ENCODE peak calls at places on chromosome 13, in four cellular contexts. F is astrocyte of the cerebellum, N is hepatocyte, V is suprapubic skin. U is an unnamed sample.

GRCh38 chr13:60335531-60335930 is 61.5 kb upstream of the TDRD3 start:
- DNase-seq in F (no peak), N (no peak), V (no peak), U (no peak)

GRCh38 chr13:19959831-19960672 is 1.5 kb downstream of the ZMYM2 start:
- DNase-seq in F (peak; percentile 76), N (peak; percentile 95), V (peak; percentile 91), U (peak; percentile 67)

GRCh38 chr13:112532837-112533745 is 54.9 kb downstream of the TUBGCP3 start:
- DNase-seq in V (no peak), F (no peak), N (no peak), U (no peak)

GRCh38 chr13:113458218-113459065 is 5.2 kb upstream of the ADPRHL1 start:
- DNase-seq in V (no peak), F (peak; percentile 45), N (no peak), U (no peak)

GRCh38 chr13:112252744-112253590 is 123.2 kb upstream of the SPACA7 start:
- DNase-seq in F (no peak), V (peak; percentile 63), N (no peak), U (no peak)

GRCh38 chr13:34430294-34430693 is 511.8 kb upstream of the NBEA start:
- DNase-seq in F (peak; percentile 11), N (no peak), V (no peak), U (no peak)

GRCh38 chr13:46613409-46614049 is 60.6 kb downstream of the LRCH1 start:
- DNase-seq in N (no peak), V (no peak), F (no peak), U (no peak)

GRCh38 chr13:67620665-67621064 is 390.5 kb upstream of the PCDH9 start:
- DNase-seq in V (no peak), F (peak; percentile 41), N (no peak), U (no peak)

GRCh38 chr13:92175330-92175729 is 776.9 kb downstream of the GPC5 start:
- DNase-seq in F (peak; percentile 68), N (peak; percentile 81), V (no peak), U (no peak)

GRCh38 chr13:47216176-47216822 is 319.4 kb upstream of the HTR2A start:
- DNase-seq in F (no peak), V (no peak), N (peak; percentile 19), U (peak; percentile 27)

GRCh38 chr13:51364404-51365008 is 25.0 kb downstream of the SERPINE3 start:
- DNase-seq in V (no peak), N (no peak), F (peak; percentile 84), U (peak; percentile 17)

GRCh38 chr13:94249512-94249911 is 230.0 kb downstream of the DCT start:
- DNase-seq in F (peak; percentile 91), N (no peak), V (no peak), U (peak; percentile 52)

GRCh38 chr13:66994097-66994496 is 236.0 kb downstream of the PCDH9 start:
- DNase-seq in N (peak; percentile 84), F (peak; percentile 42), V (peak; percentile 75), U (no peak)

GRCh38 chr13:40368123-40368891 is 298.1 kb downstream of the FOXO1 start:
- DNase-seq in F (no peak), N (no peak), V (no peak), U (no peak)

GRCh38 chr13:78700121-78700910 is 41.4 kb upstream of the OBI1 start:
- DNase-seq in N (no peak), V (no peak), F (peak; percentile 12), U (no peak)

GRCh38 chr13:97194473-97194872 is 27.7 kb upstream of the MBNL2 start:
- DNase-seq in N (no peak), F (peak; percentile 3), V (no peak), U (no peak)

GRCh38 chr13:106314417-106314816 is 221.0 kb downstream of the EFNB2 start:
- DNase-seq in V (no peak), F (no peak), N (no peak), U (no peak)

GRCh38 chr13:45337803-45338202 is 3.2 kb downstream of the TPT1 start:
- DNase-seq in V (no peak), N (no peak), F (no peak), U (no peak)
- H3K4me3 ChIP-seq in V (peak overlapping the region; percentile 11), N (no peak overlapping the region), F (no peak overlapping the region), U (peak overlapping the region; percentile 89)

GRCh38 chr13:95301135-95301946 is at the start of gene ABCC4:
- DNase-seq in N (peak; percentile 90), V (no peak), F (no peak), U (peak; percentile 33)
- TF ChIP-seq CTCF in N (no peak), V (no peak), F (no peak), U (no peak)

DNA sequence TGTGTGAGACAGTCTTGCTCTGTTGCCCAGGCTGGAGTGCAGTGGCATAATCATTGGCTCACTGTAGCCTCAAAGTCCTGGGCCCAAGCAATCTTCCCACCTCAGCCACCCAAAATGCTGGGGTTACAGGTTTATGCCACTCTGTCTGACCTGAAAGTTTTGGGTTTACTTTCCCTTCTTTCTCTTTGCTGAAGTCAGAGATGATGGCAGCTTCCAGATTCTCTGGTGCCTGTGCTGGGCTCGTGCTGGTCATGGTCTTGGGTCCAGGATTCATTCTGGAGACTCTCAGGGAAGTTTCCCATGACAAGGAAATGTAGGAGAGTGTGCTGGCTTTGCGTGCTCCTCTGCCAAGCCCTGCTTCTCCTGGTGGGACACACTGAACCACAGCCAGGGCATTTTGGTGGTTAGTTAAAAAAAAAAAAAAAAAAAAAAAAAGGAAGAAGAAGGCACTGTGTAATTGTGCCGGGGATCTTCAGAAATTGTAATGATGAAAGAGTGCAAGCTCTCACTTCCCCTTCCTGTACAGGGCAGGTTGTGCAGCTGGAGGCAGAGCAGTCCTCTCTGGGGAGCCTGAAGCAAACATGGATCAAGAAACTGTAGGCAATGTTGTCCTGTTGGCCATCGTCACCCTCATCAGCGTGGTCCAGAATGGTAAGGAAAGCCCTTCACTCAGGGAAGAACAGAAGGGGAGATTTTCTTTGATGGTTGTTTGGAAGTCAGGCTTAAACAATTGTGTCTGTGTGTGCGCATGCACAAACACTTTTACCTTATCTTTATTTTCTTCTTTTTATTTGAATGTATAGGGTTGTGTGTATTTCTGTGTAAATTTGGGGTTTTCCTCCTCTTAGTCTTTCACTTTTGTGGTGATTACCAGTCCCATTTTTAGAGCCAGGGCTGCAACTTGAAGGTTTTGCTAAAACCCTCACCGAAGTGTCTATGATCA is at the start of gene ALOX5AP:
- DNase-seq in N (no peak), V (peak; percentile 69), F (no peak), U (no peak)
- H3K4me3 ChIP-seq in N (no peak within 1 kb of the TSS), V (peak within 1 kb of the TSS; percentile 15), F (no peak within 1 kb of the TSS), U (no peak within 1 kb of the TSS)

GRCh38 chr13:42048625-42049453 is at the start of gene DGKH:
- DNase-seq in V (peak; percentile 84), N (peak; percentile 87), F (no peak), U (no peak)
- TF ChIP-seq CTCF in V (no peak), N (peak; percentile 27), F (no peak), U (no peak)

GRCh38 chr13:76231522-76232167 is 595.5 kb downstream of the LMO7 start:
- DNase-seq in N (no peak), V (no peak), F (no peak), U (no peak)
- H3K4me3 ChIP-seq in N (no peak overlapping the region), V (no peak overlapping the region), F (no peak overlapping the region), U (no peak overlapping the region)

DNA sequence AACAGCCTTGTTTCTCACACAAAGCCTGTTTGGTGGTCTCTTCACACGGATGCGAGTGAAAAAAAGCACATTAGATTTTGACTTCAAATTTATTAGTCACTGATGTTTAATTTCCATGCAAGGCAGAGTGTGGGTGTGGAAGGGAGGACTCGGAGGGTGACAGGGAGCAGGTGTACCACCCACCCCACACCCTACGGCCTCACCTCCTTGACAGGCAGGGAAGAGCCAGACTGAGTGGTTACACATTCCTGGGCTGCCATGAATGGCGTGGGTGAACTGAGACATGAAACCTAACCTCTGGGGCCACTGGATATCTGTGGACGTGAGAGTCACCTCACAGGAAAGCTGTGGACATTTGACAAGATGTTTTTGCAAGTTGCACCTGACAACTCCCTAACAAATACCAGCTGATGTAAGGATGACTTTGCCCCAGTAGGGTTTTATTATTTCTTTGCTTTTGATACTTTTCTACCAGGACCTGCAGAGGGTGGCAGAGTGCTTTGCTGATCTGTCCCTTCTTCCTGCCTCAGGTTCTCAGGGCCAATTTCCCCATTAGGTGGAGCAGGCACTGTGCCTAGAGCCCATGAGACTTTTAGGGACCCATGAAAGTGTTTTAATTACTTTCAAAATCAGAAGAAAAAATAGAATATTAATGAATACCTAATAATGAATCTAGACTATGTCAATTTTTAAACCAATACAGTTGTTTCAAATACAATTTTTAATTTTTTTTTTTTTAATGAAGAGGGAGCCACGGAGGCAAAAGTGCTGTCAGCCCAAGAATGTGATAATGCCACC is 58.2 kb upstream of the CYSLTR2 start:
- DNase-seq in N (peak; percentile 82), F (peak; percentile 61), V (no peak), U (peak; percentile 44)
- TF ChIP-seq CTCF in N (peak; percentile 86), F (peak; percentile 79), V (peak; percentile 40), U (peak; percentile 72)

DNA sequence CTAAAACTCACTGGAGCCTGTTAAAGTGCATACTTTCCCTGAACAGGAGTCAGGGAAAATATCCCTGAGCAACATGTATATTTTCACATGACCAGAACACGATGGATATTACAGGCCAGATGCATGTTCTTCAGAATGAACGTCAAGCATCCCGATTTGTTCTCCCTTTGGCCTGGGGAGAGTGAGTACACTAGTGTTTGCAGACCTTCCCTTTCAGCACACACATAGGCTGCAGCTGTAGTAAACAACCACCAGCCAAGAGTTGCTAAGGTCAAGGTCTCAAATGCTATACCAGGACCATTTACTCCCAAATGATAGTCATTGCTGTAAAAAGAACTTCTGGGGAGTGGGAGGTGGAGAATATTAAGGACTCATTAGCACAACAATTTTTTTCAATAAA is 3.0 kb downstream of the KLF12 start:
- DNase-seq in V (no peak), F (no peak), N (no peak), U (no peak)
- H3K4me3 ChIP-seq in V (no peak overlapping the region), F (no peak overlapping the region), N (no peak overlapping the region), U (no peak overlapping the region)

DNA sequence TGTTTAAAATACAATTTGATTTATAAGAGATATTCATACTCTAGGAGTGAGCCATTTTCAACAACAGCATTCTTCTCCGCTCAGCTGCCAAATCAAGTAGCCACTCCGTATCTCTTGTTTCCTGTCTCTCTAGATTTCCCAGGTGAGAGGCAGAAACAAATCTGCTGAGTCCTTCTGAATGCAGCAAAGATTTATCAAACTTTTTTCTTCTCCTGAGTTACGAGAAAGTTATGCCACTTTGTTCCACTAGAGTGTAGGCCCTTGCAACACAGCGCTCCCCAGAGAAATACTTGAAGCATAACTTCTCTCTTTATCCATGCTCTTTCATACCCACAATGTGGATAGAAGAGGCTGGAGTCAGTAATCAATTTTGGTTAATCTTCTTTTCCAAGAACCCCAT is 1960.8 kb downstream of the OLFM4 start:
- DNase-seq in V (no peak), F (no peak), N (no peak), U (no peak)
- TF ChIP-seq CTCF in V (no peak), F (no peak), N (no peak), U (no peak)

GRCh38 chr13:107866007-107866665 is 349.2 kb downstream of the LIG4 start:
- DNase-seq in N (peak; percentile 48), V (no peak), F (no peak), U (no peak)
- H3K4me3 ChIP-seq in N (peak overlapping the region; percentile 50), V (peak overlapping the region; percentile 42), F (peak overlapping the region; percentile 71), U (no peak overlapping the region)

GRCh38 chr13:109383683-109384082 is 402.7 kb downstream of the IRS2 start:
- DNase-seq in N (peak; percentile 33), F (peak; percentile 73), V (no peak), U (no peak)
- TF ChIP-seq CTCF in N (no peak), F (no peak), V (no peak), U (no peak)

U was measured in HFF-Myc.